ENCODE peak calls at places on chromosomes 3 and 15, in eight cellular contexts. One of them, this sample, is unnamed.

GRCh38 chr3:39505866-39506738 is 38.6 kb downstream of the MOBP start:
- DNase-seq in epithelial cell of esophagus: no peak
- DNase-seq in thyroid gland: no peak
- DNase-seq in AG10803: no peak
- DNase-seq in GM12864: no peak
- DNase-seq in fibroblast of pulmonary artery: peak
- DNase-seq in OCI-LY7: no peak
- DNase-seq in fibroblast of lung: no peak
- DNase-seq in this sample: no peak

GRCh38 chr3:80408322-80408721 is 640.5 kb upstream of the ROBO1 start:
- DNase-seq in epithelial cell of esophagus: no peak
- DNase-seq in GM12864: no peak
- DNase-seq in fibroblast of pulmonary artery: no peak
- DNase-seq in OCI-LY7: no peak
- DNase-seq in thyroid gland: no peak
- DNase-seq in AG10803: no peak
- DNase-seq in fibroblast of lung: no peak
- DNase-seq in this sample: no peak

GRCh38 chr3:167094632-167095031 is 285.5 kb downstream of the ZBBX start:
- DNase-seq in AG10803: no peak
- DNase-seq in GM12864: no peak
- DNase-seq in OCI-LY7: no peak
- DNase-seq in fibroblast of pulmonary artery: no peak
- DNase-seq in fibroblast of lung: no peak
- DNase-seq in thyroid gland: no peak
- DNase-seq in epithelial cell of esophagus: no peak
- DNase-seq in this sample: no peak

GRCh38 chr3:152833089-152833488 is 1.8 kb upstream of the P2RY1 start:
- DNase-seq in fibroblast of lung: no peak
- DNase-seq in thyroid gland: no peak
- DNase-seq in GM12864: no peak
- DNase-seq in fibroblast of pulmonary artery: no peak
- DNase-seq in AG10803: no peak
- DNase-seq in epithelial cell of esophagus: no peak
- DNase-seq in OCI-LY7: no peak
- DNase-seq in this sample: no peak

GRCh38 chr3:24494616-24495333 is at the start of gene THRB:
- DNase-seq in epithelial cell of esophagus: peak
- DNase-seq in OCI-LY7: no peak
- DNase-seq in fibroblast of pulmonary artery: peak
- DNase-seq in AG10803: peak
- DNase-seq in fibroblast of lung: peak
- DNase-seq in thyroid gland: peak
- DNase-seq in GM12864: no peak
- DNase-seq in this sample: peak

GRCh38 chr3:42376397-42376798 is 34.0 kb downstream of the LYZL4 start:
- DNase-seq in thyroid gland: peak
- DNase-seq in GM12864: no peak
- DNase-seq in fibroblast of lung: peak
- DNase-seq in epithelial cell of esophagus: peak
- DNase-seq in OCI-LY7: no peak
- DNase-seq in AG10803: peak
- DNase-seq in fibroblast of pulmonary artery: peak
- DNase-seq in this sample: peak

GRCh38 chr3:137988982-137989381 is 21.0 kb upstream of the CLDN18 start:
- DNase-seq in fibroblast of pulmonary artery: no peak
- DNase-seq in epithelial cell of esophagus: no peak
- DNase-seq in thyroid gland: no peak
- DNase-seq in fibroblast of lung: no peak
- DNase-seq in OCI-LY7: no peak
- DNase-seq in GM12864: peak
- DNase-seq in AG10803: no peak
- DNase-seq in this sample: no peak

GRCh38 chr3:186669378-186670084 is 3.7 kb downstream of the HRG start:
- DNase-seq in GM12864: no peak
- DNase-seq in thyroid gland: peak
- DNase-seq in OCI-LY7: peak
- DNase-seq in epithelial cell of esophagus: peak
- DNase-seq in fibroblast of pulmonary artery: peak
- DNase-seq in AG10803: no peak
- DNase-seq in fibroblast of lung: no peak
- DNase-seq in this sample: no peak

GRCh38 chr3:111033470-111034108 is 38.0 kb upstream of the NECTIN3 start:
- DNase-seq in thyroid gland: no peak
- DNase-seq in fibroblast of lung: no peak
- DNase-seq in AG10803: no peak
- DNase-seq in fibroblast of pulmonary artery: no peak
- DNase-seq in epithelial cell of esophagus: peak
- DNase-seq in OCI-LY7: no peak
- DNase-seq in GM12864: no peak
- DNase-seq in this sample: no peak

GRCh38 chr3:111035316-111035715 is 36.3 kb upstream of the NECTIN3 start:
- DNase-seq in AG10803: no peak
- DNase-seq in GM12864: no peak
- DNase-seq in fibroblast of lung: no peak
- DNase-seq in epithelial cell of esophagus: no peak
- DNase-seq in thyroid gland: no peak
- DNase-seq in OCI-LY7: no peak
- DNase-seq in fibroblast of pulmonary artery: no peak
- DNase-seq in this sample: no peak

GRCh38 chr3:111027868-111028267 is 43.7 kb upstream of the NECTIN3 start:
- DNase-seq in fibroblast of pulmonary artery: no peak
- DNase-seq in GM12864: no peak
- DNase-seq in AG10803: no peak
- DNase-seq in fibroblast of lung: no peak
- DNase-seq in OCI-LY7: no peak
- DNase-seq in thyroid gland: no peak
- DNase-seq in epithelial cell of esophagus: no peak
- DNase-seq in this sample: no peak

GRCh38 chr3:111032677-111033076 is 38.9 kb upstream of the NECTIN3 start:
- DNase-seq in epithelial cell of esophagus: peak
- DNase-seq in fibroblast of pulmonary artery: no peak
- DNase-seq in OCI-LY7: no peak
- DNase-seq in GM12864: no peak
- DNase-seq in thyroid gland: no peak
- DNase-seq in fibroblast of lung: no peak
- DNase-seq in AG10803: no peak
- DNase-seq in this sample: no peak

DNA sequence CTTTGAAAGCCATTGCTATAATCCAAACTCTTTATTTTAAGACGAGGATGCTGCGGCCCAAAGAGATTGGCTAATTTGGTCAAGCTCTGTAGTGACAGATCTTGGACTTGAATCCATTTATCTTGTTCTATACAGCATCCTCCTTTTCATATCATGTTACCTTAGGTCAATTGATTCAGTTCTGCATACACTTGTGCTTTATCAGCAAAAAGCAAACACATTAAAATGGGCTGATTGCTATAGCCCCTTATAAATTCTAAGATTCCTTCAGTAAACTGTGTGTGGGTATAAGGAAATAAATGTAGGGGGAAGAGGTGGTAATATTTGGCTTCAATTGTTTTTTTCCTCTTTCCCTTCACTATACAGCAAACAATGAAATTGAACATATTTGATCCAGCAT is 40.1 kb upstream of the NECTIN3 start:
- DNase-seq in GM12864: no peak
- DNase-seq in epithelial cell of esophagus: no peak
- DNase-seq in OCI-LY7: no peak
- DNase-seq in fibroblast of lung: no peak
- DNase-seq in AG10803: no peak
- DNase-seq in fibroblast of pulmonary artery: no peak
- DNase-seq in thyroid gland: no peak
- DNase-seq in this sample: no peak
- TF ChIP-seq CTCF in GM12864: no peak
- TF ChIP-seq CTCF in epithelial cell of esophagus: no peak
- TF ChIP-seq CTCF in OCI-LY7: no peak
- TF ChIP-seq CTCF in fibroblast of lung: no peak
- TF ChIP-seq CTCF in AG10803: no peak
- TF ChIP-seq CTCF in fibroblast of pulmonary artery: no peak
- TF ChIP-seq CTCF in thyroid gland: no peak
- TF ChIP-seq CTCF in this sample: no peak

DNA sequence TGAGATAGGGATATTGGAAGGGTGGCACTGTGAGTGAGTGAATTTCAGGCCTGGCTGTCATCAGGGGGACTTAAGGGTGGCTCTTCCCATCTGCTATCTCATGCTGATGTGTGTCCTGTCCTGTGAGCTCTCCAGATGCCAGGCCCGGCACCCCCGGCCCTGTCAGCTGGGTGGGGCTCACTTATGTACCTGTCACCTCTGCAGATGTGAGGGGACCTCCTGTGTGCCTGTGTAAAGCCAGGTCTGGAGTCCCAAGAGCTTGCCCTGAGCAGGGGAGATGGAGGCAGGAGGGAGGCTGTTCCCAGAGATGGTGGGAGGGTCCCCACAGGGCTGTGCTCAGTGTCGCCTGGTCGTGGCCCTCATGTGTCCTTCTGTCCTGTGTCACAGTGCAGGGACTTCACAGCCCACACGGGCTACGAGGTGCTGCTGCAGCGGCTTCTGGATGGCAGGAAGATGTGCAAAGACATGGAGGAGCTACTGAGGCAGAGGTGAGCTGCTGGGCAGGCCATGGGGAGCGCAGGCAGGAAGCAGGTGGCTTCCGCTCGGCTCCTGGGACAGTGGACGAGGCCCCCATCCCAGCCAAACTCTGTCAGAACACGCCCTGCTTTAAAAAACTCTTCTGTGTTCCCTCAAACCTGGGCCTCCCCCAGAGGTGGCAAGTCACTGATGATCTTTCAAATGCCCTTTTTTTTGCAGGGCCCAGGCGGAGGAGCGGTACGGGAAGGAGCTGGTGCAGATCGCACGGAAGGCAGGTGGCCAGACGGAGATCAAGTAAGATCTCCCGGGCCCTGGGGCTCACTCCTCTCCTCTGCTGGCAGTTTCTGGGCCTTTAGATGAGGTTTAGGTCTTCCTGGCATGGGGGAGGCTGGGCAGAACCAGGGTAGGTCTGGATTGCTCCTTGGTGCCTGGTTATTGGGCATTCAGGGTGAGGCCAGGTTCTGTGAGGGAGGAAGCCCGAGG is 23.1 kb downstream of the PSTPIP1 start:
- DNase-seq in fibroblast of pulmonary artery: no peak
- DNase-seq in GM12864: no peak
- DNase-seq in AG10803: no peak
- DNase-seq in epithelial cell of esophagus: no peak
- DNase-seq in fibroblast of lung: no peak
- DNase-seq in thyroid gland: no peak
- DNase-seq in OCI-LY7: no peak
- DNase-seq in this sample: no peak
- H3K4me3 ChIP-seq in fibroblast of pulmonary artery: no peak
- H3K4me3 ChIP-seq in GM12864: no peak
- H3K4me3 ChIP-seq in AG10803: no peak
- H3K4me3 ChIP-seq in epithelial cell of esophagus: no peak
- H3K4me3 ChIP-seq in fibroblast of lung: no peak
- H3K4me3 ChIP-seq in thyroid gland: no peak
- H3K4me3 ChIP-seq in OCI-LY7: no peak
- H3K4me3 ChIP-seq in this sample: no peak

DNA sequence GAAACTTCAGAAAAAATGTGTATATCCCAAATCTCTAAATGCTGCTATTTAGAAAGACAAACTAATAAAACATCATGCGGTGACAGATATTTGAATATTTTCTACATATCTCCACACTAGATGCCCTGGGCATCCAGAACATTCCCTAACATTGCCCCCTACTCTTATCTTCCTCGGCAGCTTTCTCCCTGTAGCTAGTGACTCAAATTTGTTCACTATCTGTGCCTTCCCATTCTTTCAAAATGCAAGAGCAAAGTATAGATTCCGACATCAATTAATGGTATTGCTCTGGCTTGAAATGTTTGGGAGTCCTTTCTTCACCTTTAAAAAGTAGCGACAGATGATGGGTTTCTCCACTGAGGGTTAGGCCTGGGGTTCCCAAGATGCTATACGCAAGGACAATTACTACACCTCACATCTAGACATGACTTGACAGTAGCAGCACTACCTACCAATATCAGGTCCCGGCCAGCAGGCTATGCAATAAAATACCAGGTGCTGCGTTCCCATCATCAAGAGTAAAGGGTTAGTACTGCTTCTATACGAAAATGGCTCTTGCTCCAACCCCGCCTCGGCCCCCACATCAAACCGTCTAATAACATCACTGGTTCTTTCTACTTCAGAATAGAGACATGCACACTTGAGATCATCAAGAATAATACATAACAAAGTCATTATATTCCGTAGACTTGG is 615 bp downstream of the UBR1 start:
- DNase-seq in epithelial cell of esophagus: peak
- DNase-seq in OCI-LY7: peak
- DNase-seq in GM12864: no peak
- DNase-seq in fibroblast of pulmonary artery: peak
- DNase-seq in AG10803: no peak
- DNase-seq in fibroblast of lung: peak
- DNase-seq in thyroid gland: peak
- DNase-seq in this sample: no peak
- TF ChIP-seq CTCF in epithelial cell of esophagus: peak
- TF ChIP-seq CTCF in OCI-LY7: peak
- TF ChIP-seq CTCF in GM12864: no peak
- TF ChIP-seq CTCF in fibroblast of pulmonary artery: no peak
- TF ChIP-seq CTCF in AG10803: no peak
- TF ChIP-seq CTCF in fibroblast of lung: no peak
- TF ChIP-seq CTCF in thyroid gland: no peak
- TF ChIP-seq CTCF in this sample: no peak

GRCh38 chr15:48966595-48967301 is 3.0 kb upstream of the SHC4 start:
- DNase-seq in GM12864: peak
- DNase-seq in thyroid gland: no peak
- DNase-seq in fibroblast of lung: peak
- DNase-seq in fibroblast of pulmonary artery: peak
- DNase-seq in OCI-LY7: no peak
- DNase-seq in AG10803: peak
- DNase-seq in epithelial cell of esophagus: peak
- DNase-seq in this sample: peak

GRCh38 chr15:48964898-48965297 is 1.2 kb upstream of the SHC4 start:
- DNase-seq in fibroblast of lung: no peak
- DNase-seq in OCI-LY7: no peak
- DNase-seq in GM12864: no peak
- DNase-seq in fibroblast of pulmonary artery: no peak
- DNase-seq in epithelial cell of esophagus: no peak
- DNase-seq in AG10803: no peak
- DNase-seq in thyroid gland: no peak
- DNase-seq in this sample: no peak

GRCh38 chr15:48962662-48963523 is 826 bp downstream of the SHC4 start:
- DNase-seq in AG10803: peak
- DNase-seq in OCI-LY7: no peak
- DNase-seq in fibroblast of lung: peak
- DNase-seq in fibroblast of pulmonary artery: peak
- DNase-seq in epithelial cell of esophagus: peak
- DNase-seq in GM12864: no peak
- DNase-seq in thyroid gland: peak
- DNase-seq in this sample: peak

GRCh38 chr15:48965972-48966371 is 2.3 kb upstream of the SHC4 start:
- DNase-seq in OCI-LY7: peak
- DNase-seq in fibroblast of lung: peak
- DNase-seq in AG10803: peak
- DNase-seq in thyroid gland: no peak
- DNase-seq in GM12864: no peak
- DNase-seq in fibroblast of pulmonary artery: peak
- DNase-seq in epithelial cell of esophagus: peak
- DNase-seq in this sample: peak

DNA sequence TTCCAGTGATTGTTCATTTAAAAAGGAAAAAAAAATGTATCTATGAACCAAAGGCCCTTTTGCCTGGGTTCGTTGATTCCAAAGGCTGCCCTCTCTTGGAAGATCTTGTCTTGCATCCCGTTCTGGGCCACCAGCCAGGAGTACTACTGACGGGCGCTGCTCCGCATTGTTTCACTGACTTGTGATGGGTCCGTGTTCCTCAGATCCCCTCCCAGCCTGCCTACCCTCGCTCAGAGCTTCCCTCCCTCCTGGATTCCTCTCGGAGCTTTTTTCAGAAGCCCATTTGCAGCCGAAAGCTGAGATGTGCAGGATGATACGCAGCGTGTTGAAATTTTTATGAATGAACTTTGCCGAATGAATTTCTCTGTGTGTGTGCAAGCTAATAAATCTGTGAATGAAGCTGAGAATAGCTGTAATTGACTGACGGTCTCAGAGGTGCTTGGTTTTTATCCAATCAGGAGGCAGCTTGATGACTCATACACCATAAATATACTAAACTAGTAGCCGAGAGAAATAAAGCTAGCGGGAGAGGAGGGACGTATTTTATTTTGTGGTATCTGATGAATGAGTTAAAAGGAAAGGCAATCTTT is at the start of gene SHC4:
- DNase-seq in fibroblast of pulmonary artery: peak
- DNase-seq in fibroblast of lung: peak
- DNase-seq in epithelial cell of esophagus: peak
- DNase-seq in GM12864: no peak
- DNase-seq in thyroid gland: peak
- DNase-seq in OCI-LY7: no peak
- DNase-seq in AG10803: peak
- DNase-seq in this sample: peak
- H3K4me3 ChIP-seq in fibroblast of pulmonary artery: peak
- H3K4me3 ChIP-seq in fibroblast of lung: peak
- H3K4me3 ChIP-seq in epithelial cell of esophagus: peak
- H3K4me3 ChIP-seq in GM12864: peak
- H3K4me3 ChIP-seq in thyroid gland: peak
- H3K4me3 ChIP-seq in OCI-LY7: no peak
- H3K4me3 ChIP-seq in AG10803: peak
- H3K4me3 ChIP-seq in this sample: peak

This sample was measured in astrocyte of the spinal cord.